ENCODE peak calls at places on chromosome 7, in seven cellular contexts. H, M, E, T, G, P and N are unnamed samples. For H3K9me3 and H3K4me1, the result is how much of the 10 kb centered on the place peaks cover.

GRCh38 chr7:70636169-70636568 is 495.8 kb upstream of the GALNT17 start:
- DNase-seq in H (no peak), M (no peak), E (no peak), T (no peak), G (no peak), P (no peak), N (no peak)

GRCh38 chr7:24700446-24701044 is 56.7 kb downstream of the GSDME start:
- DNase-seq in H (no peak), M (no peak), E (no peak), T (no peak), G (no peak), P (no peak), N (no peak)

GRCh38 chr7:18593602-18594279 is 98.2 kb downstream of the HDAC9 start:
- DNase-seq in H (no peak), M (no peak), E (no peak), T (no peak), G (no peak), P (no peak), N (no peak)

GRCh38 chr7:98496618-98497017 is 95.7 kb upstream of the BAIAP2L1 start:
- DNase-seq in H (no peak), M (no peak), E (no peak), T (no peak), G (no peak), P (no peak), N (no peak)

GRCh38 chr7:2729893-2730716 is 42.1 kb downstream of the AMZ1 start:
- DNase-seq in H (no peak), M (no peak), E (no peak), T (no peak), G (no peak), P (no peak), N (no peak)

GRCh38 chr7:55026867-55027490 is 8.2 kb downstream of the EGFR start:
- DNase-seq in H (no peak), M (no peak), E (no peak), T (peak), G (no peak), P (no peak), N (no peak)

GRCh38 chr7:55591282-55591931 is 19.1 kb upstream of the VOPP1 start:
- DNase-seq in H (no peak), M (no peak), E (no peak), T (peak), G (no peak), P (no peak), N (no peak)

GRCh38 chr7:35241884-35242283 is 12.0 kb downstream of the TBX20 start:
- DNase-seq in H (no peak), M (no peak), E (no peak), T (no peak), G (no peak), P (no peak), N (no peak)

GRCh38 chr7:98288064-98288823 is 6.8 kb downstream of the BRI3 start:
- DNase-seq in H (no peak), M (no peak), E (no peak), T (no peak), G (no peak), P (no peak), N (no peak)

GRCh38 chr7:56686276-56686859 is 445.9 kb downstream of the ZNF479 start:
- DNase-seq in H (no peak), M (no peak), E (no peak), T (no peak), G (no peak), P (no peak), N (no peak)
- H3K9me3 ChIP-seq in H (half or more), M (under half), E (under half), T (half or more), G (under half), P (under half), N (under half)

DNA sequence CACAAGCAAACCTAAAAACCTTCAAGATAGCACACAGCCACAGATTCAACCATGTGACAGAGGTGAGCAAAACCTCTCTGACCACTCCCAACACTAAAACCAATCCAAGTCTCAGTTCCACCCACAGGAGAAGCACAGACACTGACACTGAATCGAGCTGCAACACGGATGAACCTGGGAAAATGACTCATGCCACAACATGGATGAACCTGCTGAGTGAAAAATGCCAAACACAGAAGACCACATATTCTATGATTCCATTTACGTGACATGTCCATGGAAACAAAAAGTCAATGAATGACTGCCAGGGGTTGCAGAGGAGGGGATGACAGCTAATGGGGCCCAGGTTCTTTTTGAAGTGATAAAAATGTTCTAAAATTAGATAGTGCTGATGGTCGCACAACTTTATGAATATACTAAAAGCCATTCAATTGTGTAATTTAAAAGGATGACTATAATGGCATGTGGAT is 22.0 kb downstream of the CYTH3 start:
- DNase-seq in H (no peak), M (no peak), E (peak), T (no peak), G (no peak), P (no peak), N (no peak)
- H3K4me1 ChIP-seq in H (under half), M (under half), E (under half), T (half or more), G (under half), P (half or more), N (under half)

GRCh38 chr7:106371629-106372028 is 86.8 kb upstream of the NAMPT start:
- DNase-seq in H (no peak), M (no peak), E (no peak), T (no peak), G (no peak), P (no peak), N (no peak)
- TF ChIP-seq POLR2AphosphoS5 in H (no peak), M (no peak), E (no peak), T (no peak), G (no peak), P (no peak), N (no peak)

DNA sequence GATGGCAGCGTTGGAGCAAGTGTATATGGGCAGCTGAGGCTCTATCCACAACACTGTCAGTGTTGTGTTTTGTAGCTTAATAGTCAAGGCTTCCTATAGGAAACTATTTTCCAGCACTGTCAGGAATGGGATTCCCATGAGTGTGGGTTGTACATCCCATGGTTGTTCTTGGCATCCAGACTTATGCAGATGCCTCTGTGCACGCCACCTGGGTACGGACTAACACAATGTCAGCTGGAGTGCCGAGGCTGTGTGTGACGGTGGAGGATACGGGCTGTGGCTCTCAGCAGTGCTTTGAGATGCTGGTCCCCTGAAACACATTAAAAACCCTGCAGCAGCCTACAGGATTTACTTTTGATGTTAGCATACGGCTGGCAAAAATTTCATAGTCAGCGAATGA is 350.0 kb downstream of the ACTR3B start:
- DNase-seq in H (no peak), M (no peak), E (no peak), T (no peak), G (no peak), P (no peak), N (no peak)
- H3K9me3 ChIP-seq in H (under half), M (under half), E (under half), T (under half), G (under half), P (under half), N (under half)

GRCh38 chr7:87452279-87452678 is 23.2 kb downstream of the ABCB4 start:
- DNase-seq in H (no peak), M (no peak), E (no peak), T (no peak), G (no peak), P (no peak), N (no peak)
- H3K4me1 ChIP-seq in H (under half), M (under half), E (under half), T (under half), G (under half), P (under half), N (under half)

GRCh38 chr7:16989883-16990413 is 108.2 kb upstream of the AGR3 start:
- DNase-seq in H (peak), M (no peak), E (no peak), T (no peak), G (peak), P (no peak), N (peak)
- TF ChIP-seq POLR2AphosphoS5 in H (peak), M (no peak), E (no peak), T (peak), G (peak), P (no peak), N (peak)

DNA sequence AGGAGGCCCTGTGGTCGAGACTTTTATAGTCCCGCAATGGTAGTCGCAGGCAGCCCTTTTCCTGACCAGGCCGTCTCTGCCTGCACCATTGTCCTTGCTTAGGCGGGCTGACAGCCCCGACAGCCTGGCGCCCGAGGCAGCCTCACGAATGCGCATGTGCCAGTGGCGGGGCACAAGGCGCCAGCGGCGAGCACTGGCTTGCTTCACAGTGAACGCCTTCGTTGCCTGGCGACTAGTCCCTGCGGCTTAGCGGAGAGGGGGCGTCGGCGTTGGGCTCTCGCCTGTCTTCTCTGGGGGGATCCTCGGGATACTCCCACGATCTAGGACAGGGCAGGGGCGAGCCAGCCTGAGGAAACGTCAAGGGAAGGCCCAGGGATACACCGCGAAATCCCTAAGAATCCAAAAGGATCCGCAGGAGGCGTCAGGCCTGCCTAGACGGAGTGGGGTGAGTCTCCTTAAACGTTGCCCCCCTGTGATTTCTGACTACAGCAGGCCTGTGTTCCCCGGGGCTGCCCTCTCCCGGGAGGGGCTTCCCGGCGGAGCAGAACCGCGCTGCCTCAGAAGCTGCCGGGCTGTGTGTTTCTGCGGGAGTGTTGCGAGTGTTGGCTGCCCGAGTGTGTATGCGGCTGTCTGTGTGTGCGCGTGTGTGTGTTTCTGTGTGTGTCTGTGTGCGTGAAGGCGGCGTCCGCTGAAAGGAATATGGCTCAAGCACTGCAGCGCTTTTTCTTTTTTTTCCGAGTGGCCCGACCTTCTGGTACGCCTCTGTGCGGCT is 20.5 kb upstream of the ZNF273 start:
- DNase-seq in H (no peak), M (peak), E (no peak), T (peak), G (peak), P (peak), N (no peak)
- H3K9me3 ChIP-seq in H (under half), M (under half), E (under half), T (under half), G (under half), P (under half), N (under half)

DNA sequence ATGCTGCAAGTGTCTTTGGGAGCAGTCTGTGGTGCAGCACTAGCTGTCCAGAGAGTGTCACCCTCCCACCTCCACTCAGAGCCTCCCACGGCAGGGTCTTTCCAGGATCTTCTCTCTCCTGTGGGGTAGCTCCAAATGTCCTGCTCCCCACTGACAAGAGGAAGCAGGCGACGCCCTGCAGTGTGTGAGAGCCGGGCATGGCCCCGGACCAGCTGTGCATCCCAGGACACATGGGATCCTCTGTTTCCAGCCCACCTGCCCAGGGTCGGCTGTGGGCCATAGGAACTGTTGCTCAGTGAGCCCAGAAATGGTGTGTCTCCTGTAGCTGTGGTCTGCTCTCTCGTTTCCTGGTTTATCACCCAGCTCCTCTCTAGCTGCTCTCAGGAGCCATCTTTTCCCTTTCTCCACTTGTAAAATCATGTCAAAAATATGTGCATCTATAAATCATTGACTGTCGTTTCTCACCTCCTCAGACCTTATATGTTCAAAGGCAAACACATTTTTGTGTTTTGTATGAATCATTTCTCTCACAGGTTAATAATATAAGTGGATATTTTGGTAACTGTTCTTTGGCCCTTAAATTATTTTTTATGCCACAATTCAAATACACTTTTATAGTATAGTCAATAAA is 74.9 kb downstream of the VWC2 start:
- DNase-seq in H (no peak), M (no peak), E (no peak), T (no peak), G (no peak), P (no peak), N (no peak)
- H3K4me1 ChIP-seq in H (under half), M (under half), E (under half), T (under half), G (under half), P (under half), N (under half)

GRCh38 chr7:106844286-106844997 is 20.6 kb upstream of the PIK3CG start:
- DNase-seq in H (no peak), M (no peak), E (no peak), T (peak), G (no peak), P (peak), N (no peak)

GRCh38 chr7:106840342-106840741 is 24.7 kb upstream of the PIK3CG start:
- DNase-seq in H (no peak), M (peak), E (no peak), T (no peak), G (no peak), P (no peak), N (no peak)

GRCh38 chr7:106839511-106839910 is 25.6 kb upstream of the PIK3CG start:
- DNase-seq in H (no peak), M (no peak), E (no peak), T (no peak), G (no peak), P (no peak), N (no peak)

DNA sequence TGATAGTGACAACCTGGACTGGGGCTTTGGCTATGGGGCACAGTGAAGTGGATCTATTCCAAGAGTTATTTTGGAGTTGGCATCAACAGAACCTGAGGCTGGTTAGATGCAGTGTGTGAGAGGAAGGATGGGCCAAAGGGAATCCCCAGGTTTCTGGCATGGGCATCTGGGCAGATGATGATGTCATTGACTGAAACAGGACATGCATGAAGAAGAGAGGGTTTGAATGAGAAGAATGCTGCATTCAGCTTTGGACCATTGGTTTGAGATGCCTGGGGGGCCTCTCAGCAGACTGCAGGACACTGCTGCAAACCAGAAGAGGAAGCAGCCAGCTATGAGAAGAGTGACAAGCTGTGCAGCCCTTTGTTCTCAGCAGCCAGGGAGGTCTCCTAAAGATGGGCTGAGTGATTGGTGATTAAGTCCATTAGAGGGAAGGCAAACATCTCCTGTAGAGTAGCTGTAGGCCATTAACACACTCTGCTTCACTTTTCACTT is 23.1 kb upstream of the PIK3CG start:
- DNase-seq in H (no peak), M (no peak), E (no peak), T (peak), G (no peak), P (peak), N (no peak)
- TF ChIP-seq POLR2AphosphoS5 in H (no peak), M (no peak), E (no peak), T (no peak), G (no peak), P (no peak), N (no peak)

GRCh38 chr7:21450876-21451275 is 23.0 kb downstream of the SP4 start:
- DNase-seq in H (no peak), M (no peak), E (no peak), T (no peak), G (no peak), P (no peak), N (no peak)

GRCh38 chr7:21454906-21455305 is 27.0 kb downstream of the SP4 start:
- DNase-seq in H (no peak), M (no peak), E (no peak), T (no peak), G (no peak), P (no peak), N (no peak)

GRCh38 chr7:21448974-21449373 is 21.1 kb downstream of the SP4 start:
- DNase-seq in H (no peak), M (no peak), E (no peak), T (no peak), G (no peak), P (no peak), N (no peak)

GRCh38 chr7:21454182-21454581 is 26.3 kb downstream of the SP4 start:
- DNase-seq in H (no peak), M (no peak), E (no peak), T (no peak), G (no peak), P (no peak), N (no peak)

DNA sequence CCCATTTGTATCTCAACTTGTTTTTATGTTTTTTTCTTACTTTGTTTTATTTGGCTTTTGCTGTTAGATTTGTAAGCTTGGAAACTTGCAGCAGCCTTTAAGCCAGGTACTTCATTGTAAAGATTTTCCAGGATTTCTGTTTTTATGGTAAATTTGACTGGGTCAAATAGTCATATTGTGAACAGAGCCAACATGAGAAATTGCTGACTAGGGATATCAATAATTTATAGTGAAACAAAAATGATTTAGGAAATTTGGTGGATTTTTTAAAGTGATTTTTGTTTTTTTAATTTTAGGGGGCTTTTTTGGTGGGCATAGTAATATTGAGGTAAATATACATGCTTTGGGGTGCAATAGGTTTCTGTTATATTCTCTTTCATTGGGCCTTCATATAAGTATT is 22.2 kb downstream of the SP4 start:
- DNase-seq in H (no peak), M (no peak), E (no peak), T (no peak), G (no peak), P (no peak), N (no peak)
- H3K9me3 ChIP-seq in H (under half), M (under half), E (under half), T (under half), G (under half), P (under half), N (under half)